ENCODE peak calls at places on chromosomes 4 and X, in seven cellular contexts. One of them, this sample, is unnamed.

GRCh38 chrX:150527108-150527507 is 41.3 kb upstream of the MTM1 start:
- DNase-seq in IMR-90: no peak
- DNase-seq in GM13976: no peak
- DNase-seq in GM10248: no peak
- DNase-seq in fibroblast of the aortic adventitia: no peak
- DNase-seq in ovary: no peak
- DNase-seq in uterus: no peak
- DNase-seq in this sample: no peak

GRCh38 chr4:14749910-14750309 is 252.4 kb upstream of the CPEB2 start:
- DNase-seq in IMR-90: no peak
- DNase-seq in GM13976: no peak
- DNase-seq in GM10248: peak; percentile 20
- DNase-seq in fibroblast of the aortic adventitia: peak; percentile 14
- DNase-seq in ovary: no peak
- DNase-seq in uterus: no peak
- DNase-seq in this sample: peak; percentile 24

GRCh38 chr4:76748649-76749048 is 149.3 kb downstream of the SOWAHB start:
- DNase-seq in IMR-90: peak; percentile 41
- DNase-seq in GM13976: peak; percentile 51
- DNase-seq in GM10248: no peak
- DNase-seq in fibroblast of the aortic adventitia: peak; percentile 57
- DNase-seq in ovary: no peak
- DNase-seq in uterus: no peak
- DNase-seq in this sample: peak; percentile 43

GRCh38 chr4:81040175-81040659 is 9.7 kb downstream of the BMP3 start:
- DNase-seq in IMR-90: peak; percentile 35
- DNase-seq in GM13976: no peak
- DNase-seq in GM10248: no peak
- DNase-seq in fibroblast of the aortic adventitia: peak; percentile 63
- DNase-seq in ovary: no peak
- DNase-seq in uterus: no peak
- DNase-seq in this sample: peak; percentile 38

GRCh38 chrX:48695925-48696300 is 621 bp upstream of the SUV39H1 start:
- DNase-seq in IMR-90: no peak
- DNase-seq in GM13976: no peak
- DNase-seq in GM10248: peak; percentile 20
- DNase-seq in fibroblast of the aortic adventitia: peak; percentile 1
- DNase-seq in ovary: no peak
- DNase-seq in uterus: no peak
- DNase-seq in this sample: peak; percentile 17

GRCh38 chrX:128020701-128021100 is 31.5 kb downstream of the ACTRT1 start:
- DNase-seq in IMR-90: peak; percentile 1
- DNase-seq in GM13976: no peak
- DNase-seq in GM10248: no peak
- DNase-seq in fibroblast of the aortic adventitia: peak; percentile 10
- DNase-seq in ovary: no peak
- DNase-seq in uterus: no peak
- DNase-seq in this sample: no peak

GRCh38 chr4:42397635-42398447 is 553 bp downstream of the SHISA3 start:
- DNase-seq in IMR-90: peak; percentile 12
- DNase-seq in GM13976: peak; percentile 57
- DNase-seq in GM10248: peak; percentile 38
- DNase-seq in fibroblast of the aortic adventitia: peak; percentile 41
- DNase-seq in ovary: no peak
- DNase-seq in uterus: no peak
- DNase-seq in this sample: peak; percentile 51

GRCh38 chrX:10379848-10380247 is 223.1 kb downstream of the CLCN4 start:
- DNase-seq in IMR-90: no peak
- DNase-seq in GM13976: no peak
- DNase-seq in GM10248: no peak
- DNase-seq in fibroblast of the aortic adventitia: no peak
- DNase-seq in ovary: no peak
- DNase-seq in uterus: no peak
- DNase-seq in this sample: no peak

GRCh38 chr4:40194602-40195161 is 2.1 kb upstream of the RHOH start:
- DNase-seq in IMR-90: peak; percentile 45
- DNase-seq in GM13976: no peak
- DNase-seq in GM10248: no peak
- DNase-seq in fibroblast of the aortic adventitia: peak; percentile 14
- DNase-seq in ovary: no peak
- DNase-seq in uterus: no peak
- DNase-seq in this sample: no peak

GRCh38 chr4:80005863-80006262 is 67.2 kb downstream of the ANTXR2 start:
- DNase-seq in IMR-90: peak; percentile 65
- DNase-seq in GM13976: no peak
- DNase-seq in GM10248: no peak
- DNase-seq in fibroblast of the aortic adventitia: peak; percentile 47
- DNase-seq in ovary: no peak
- DNase-seq in uterus: no peak
- DNase-seq in this sample: no peak

GRCh38 chrX:1411331-1411730 is 19.4 kb upstream of the SLC25A6 start:
- DNase-seq in IMR-90: no peak
- DNase-seq in GM13976: peak; percentile 21
- DNase-seq in GM10248: no peak
- DNase-seq in fibroblast of the aortic adventitia: no peak
- DNase-seq in ovary: no peak
- DNase-seq in uterus: no peak
- DNase-seq in this sample: no peak

GRCh38 chrX:141341341-141341740 is 99.0 kb upstream of the SPANXC start:
- DNase-seq in IMR-90: peak; percentile 83
- DNase-seq in GM13976: no peak
- DNase-seq in GM10248: no peak
- DNase-seq in fibroblast of the aortic adventitia: peak; percentile 94
- DNase-seq in ovary: no peak
- DNase-seq in uterus: no peak
- DNase-seq in this sample: no peak

GRCh38 chr4:100034265-100034664 is 84.2 kb upstream of the H2AZ1 start:
- DNase-seq in IMR-90: peak; percentile 24
- DNase-seq in GM13976: no peak
- DNase-seq in GM10248: no peak
- DNase-seq in fibroblast of the aortic adventitia: no peak
- DNase-seq in ovary: no peak
- DNase-seq in uterus: no peak
- DNase-seq in this sample: no peak

GRCh38 chr4:184252136-184253071 is 34.7 kb upstream of the ENPP6 start:
- DNase-seq in IMR-90: no peak
- DNase-seq in GM13976: no peak
- DNase-seq in GM10248: no peak
- DNase-seq in fibroblast of the aortic adventitia: no peak
- DNase-seq in ovary: no peak
- DNase-seq in uterus: no peak
- DNase-seq in this sample: no peak

GRCh38 chr4:113390850-113391249 is 341.4 kb downstream of the ANK2 start:
- DNase-seq in IMR-90: no peak
- DNase-seq in GM13976: no peak
- DNase-seq in GM10248: no peak
- DNase-seq in fibroblast of the aortic adventitia: no peak
- DNase-seq in ovary: no peak
- DNase-seq in uterus: no peak
- DNase-seq in this sample: no peak

GRCh38 chr4:2849267-2850140 is 5.9 kb downstream of the ADD1 start:
- DNase-seq in IMR-90: no peak
- DNase-seq in GM13976: no peak
- DNase-seq in GM10248: no peak
- DNase-seq in fibroblast of the aortic adventitia: no peak
- DNase-seq in ovary: no peak
- DNase-seq in uterus: no peak
- DNase-seq in this sample: no peak

GRCh38 chr4:156999175-156999517 is 27.5 kb upstream of the PDGFC start:
- DNase-seq in IMR-90: peak; percentile 97
- DNase-seq in GM13976: no peak
- DNase-seq in GM10248: no peak
- DNase-seq in fibroblast of the aortic adventitia: peak; percentile 100
- DNase-seq in ovary: peak; percentile 32
- DNase-seq in uterus: no peak
- DNase-seq in this sample: no peak

GRCh38 chr4:189828298-189828697 is 112.4 kb upstream of the FRG1 start:
- DNase-seq in IMR-90: no peak
- DNase-seq in GM13976: no peak
- DNase-seq in GM10248: no peak
- DNase-seq in fibroblast of the aortic adventitia: no peak
- DNase-seq in ovary: no peak
- DNase-seq in uterus: no peak
- DNase-seq in this sample: no peak

GRCh38 chr4:147049940-147050852 is 104.5 kb upstream of the TTC29 start:
- DNase-seq in IMR-90: peak; percentile 56
- DNase-seq in GM13976: no peak
- DNase-seq in GM10248: no peak
- DNase-seq in fibroblast of the aortic adventitia: peak; percentile 92
- DNase-seq in ovary: no peak
- DNase-seq in uterus: no peak
- DNase-seq in this sample: no peak

GRCh38 chr4:143019351-143019750 is 165.4 kb upstream of the USP38 start:
- DNase-seq in IMR-90: no peak
- DNase-seq in GM13976: no peak
- DNase-seq in GM10248: no peak
- DNase-seq in fibroblast of the aortic adventitia: no peak
- DNase-seq in ovary: no peak
- DNase-seq in uterus: no peak
- DNase-seq in this sample: no peak
- TF ChIP-seq CTCF in IMR-90: no peak
- TF ChIP-seq CTCF in GM13976: no peak
- TF ChIP-seq CTCF in GM10248: no peak
- TF ChIP-seq CTCF in fibroblast of the aortic adventitia: no peak
- TF ChIP-seq CTCF in ovary: no peak
- TF ChIP-seq CTCF in uterus: no peak
- TF ChIP-seq CTCF in this sample: no peak

GRCh38 chr4:83054928-83055327 is 19.9 kb downstream of the COPS4 start:
- DNase-seq in IMR-90: peak; percentile 15
- DNase-seq in GM13976: peak; percentile 35
- DNase-seq in GM10248: peak; percentile 23
- DNase-seq in fibroblast of the aortic adventitia: peak; percentile 34
- DNase-seq in ovary: no peak
- DNase-seq in uterus: no peak
- DNase-seq in this sample: peak; percentile 14
- TF ChIP-seq CTCF in IMR-90: peak; percentile 46
- TF ChIP-seq CTCF in GM13976: peak; percentile 19
- TF ChIP-seq CTCF in GM10248: peak; percentile 40
- TF ChIP-seq CTCF in fibroblast of the aortic adventitia: peak; percentile 45
- TF ChIP-seq CTCF in ovary: no peak
- TF ChIP-seq CTCF in uterus: no peak
- TF ChIP-seq CTCF in this sample: no peak

GRCh38 chrX:66760648-66761047 is 121.8 kb upstream of the EDA2R start:
- DNase-seq in IMR-90: no peak
- DNase-seq in GM13976: no peak
- DNase-seq in GM10248: no peak
- DNase-seq in fibroblast of the aortic adventitia: peak; percentile 2
- DNase-seq in ovary: no peak
- DNase-seq in uterus: no peak
- DNase-seq in this sample: no peak
- TF ChIP-seq CTCF in IMR-90: no peak
- TF ChIP-seq CTCF in GM13976: no peak
- TF ChIP-seq CTCF in GM10248: no peak
- TF ChIP-seq CTCF in fibroblast of the aortic adventitia: no peak
- TF ChIP-seq CTCF in ovary: no peak
- TF ChIP-seq CTCF in uterus: no peak
- TF ChIP-seq CTCF in this sample: no peak

GRCh38 chrX:154658187-154658586 is 4.8 kb upstream of the CTAG2 start:
- DNase-seq in IMR-90: no peak
- DNase-seq in GM13976: no peak
- DNase-seq in GM10248: no peak
- DNase-seq in fibroblast of the aortic adventitia: no peak
- DNase-seq in ovary: no peak
- DNase-seq in uterus: no peak
- DNase-seq in this sample: no peak

GRCh38 chrX:154661200-154661599 is 7.8 kb upstream of the CTAG2 start:
- DNase-seq in IMR-90: peak; percentile 5
- DNase-seq in GM13976: no peak
- DNase-seq in GM10248: no peak
- DNase-seq in fibroblast of the aortic adventitia: no peak
- DNase-seq in ovary: no peak
- DNase-seq in uterus: no peak
- DNase-seq in this sample: no peak

GRCh38 chrX:154658957-154659356 is 5.6 kb upstream of the CTAG2 start:
- DNase-seq in IMR-90: no peak
- DNase-seq in GM13976: no peak
- DNase-seq in GM10248: no peak
- DNase-seq in fibroblast of the aortic adventitia: no peak
- DNase-seq in ovary: no peak
- DNase-seq in uterus: no peak
- DNase-seq in this sample: no peak

GRCh38 chrX:154657226-154657805 is 3.9 kb upstream of the CTAG2 start:
- DNase-seq in IMR-90: no peak
- DNase-seq in GM13976: no peak
- DNase-seq in GM10248: no peak
- DNase-seq in fibroblast of the aortic adventitia: no peak
- DNase-seq in ovary: no peak
- DNase-seq in uterus: no peak
- DNase-seq in this sample: no peak

DNA sequence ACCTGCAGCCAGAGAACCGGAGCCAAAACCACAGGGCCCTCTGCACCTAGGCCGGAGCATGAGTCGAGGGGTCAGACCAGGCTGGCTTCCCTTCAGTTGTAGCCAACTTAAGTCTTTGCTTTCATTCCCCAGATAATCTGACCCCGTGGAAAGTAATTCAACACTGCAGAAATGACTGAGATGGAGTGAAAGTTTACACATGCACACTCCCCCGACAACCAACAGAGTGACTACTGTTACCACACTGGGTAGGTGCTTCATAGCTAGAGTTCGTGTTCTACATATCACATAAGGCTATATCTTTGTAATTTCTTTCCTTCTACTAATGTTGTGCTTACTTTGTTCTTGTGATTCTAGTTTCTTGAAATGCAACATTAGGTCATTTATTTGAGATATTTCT is 7.1 kb upstream of the CTAG2 start:
- DNase-seq in IMR-90: no peak
- DNase-seq in GM13976: no peak
- DNase-seq in GM10248: no peak
- DNase-seq in fibroblast of the aortic adventitia: no peak
- DNase-seq in ovary: no peak
- DNase-seq in uterus: no peak
- DNase-seq in this sample: no peak
- TF ChIP-seq CTCF in IMR-90: no peak
- TF ChIP-seq CTCF in GM13976: no peak
- TF ChIP-seq CTCF in GM10248: no peak
- TF ChIP-seq CTCF in fibroblast of the aortic adventitia: no peak
- TF ChIP-seq CTCF in ovary: no peak
- TF ChIP-seq CTCF in uterus: no peak
- TF ChIP-seq CTCF in this sample: no peak

This sample was measured in GM20000.